ENCODE peak calls at places on chromosomes 5 and 9, in seven cellular contexts. One of them, this sample, is unnamed.

GRCh38 chr5:180820788-180821321 is 18.2 kb upstream of the MGAT1 start:
- DNase-seq in AML-193: no peak
- DNase-seq in activated gamma-delta T cell treated with Interleukin-2 at 50 U/mL for 16 hours: no peak
- DNase-seq in fibroblast of mammary gland: no peak
- DNase-seq in NCI-H2227 treated with DMSO at 0.1 percent for 48 hours: no peak
- DNase-seq in AG04449: no peak
- DNase-seq in H54: no peak
- DNase-seq in this sample: no peak

GRCh38 chr9:757246-757881 is 84.1 kb upstream of the DMRT1 start:
- DNase-seq in AML-193: peak
- DNase-seq in activated gamma-delta T cell treated with Interleukin-2 at 50 U/mL for 16 hours: no peak
- DNase-seq in H54: peak
- DNase-seq in NCI-H2227 treated with DMSO at 0.1 percent for 48 hours: no peak
- DNase-seq in fibroblast of mammary gland: peak
- DNase-seq in AG04449: no peak
- DNase-seq in this sample: no peak

GRCh38 chr5:18000744-18001143 is 366.5 kb downstream of the TAF11L14 start:
- DNase-seq in activated gamma-delta T cell treated with Interleukin-2 at 50 U/mL for 16 hours: no peak
- DNase-seq in fibroblast of mammary gland: no peak
- DNase-seq in AG04449: no peak
- DNase-seq in AML-193: no peak
- DNase-seq in NCI-H2227 treated with DMSO at 0.1 percent for 48 hours: no peak
- DNase-seq in H54: no peak
- DNase-seq in this sample: peak

GRCh38 chr9:116951588-116952433 is 264.7 kb downstream of the TRIM32 start:
- DNase-seq in H54: peak
- DNase-seq in NCI-H2227 treated with DMSO at 0.1 percent for 48 hours: no peak
- DNase-seq in AG04449: peak
- DNase-seq in fibroblast of mammary gland: peak
- DNase-seq in AML-193: no peak
- DNase-seq in activated gamma-delta T cell treated with Interleukin-2 at 50 U/mL for 16 hours: no peak
- DNase-seq in this sample: no peak

GRCh38 chr5:115627295-115627825 is 1.5 kb upstream of the TMED7 start:
- DNase-seq in activated gamma-delta T cell treated with Interleukin-2 at 50 U/mL for 16 hours: no peak
- DNase-seq in AML-193: no peak
- DNase-seq in NCI-H2227 treated with DMSO at 0.1 percent for 48 hours: no peak
- DNase-seq in fibroblast of mammary gland: peak
- DNase-seq in AG04449: no peak
- DNase-seq in H54: no peak
- DNase-seq in this sample: no peak

GRCh38 chr5:163459465-163459887 is 426 bp downstream of the NUDCD2 start:
- DNase-seq in AML-193: no peak
- DNase-seq in fibroblast of mammary gland: no peak
- DNase-seq in activated gamma-delta T cell treated with Interleukin-2 at 50 U/mL for 16 hours: no peak
- DNase-seq in AG04449: no peak
- DNase-seq in H54: no peak
- DNase-seq in NCI-H2227 treated with DMSO at 0.1 percent for 48 hours: peak
- DNase-seq in this sample: no peak

GRCh38 chr5:133489632-133490031 is 122.7 kb downstream of the FSTL4 start:
- DNase-seq in fibroblast of mammary gland: no peak
- DNase-seq in activated gamma-delta T cell treated with Interleukin-2 at 50 U/mL for 16 hours: no peak
- DNase-seq in H54: no peak
- DNase-seq in AML-193: no peak
- DNase-seq in AG04449: no peak
- DNase-seq in NCI-H2227 treated with DMSO at 0.1 percent for 48 hours: no peak
- DNase-seq in this sample: no peak

GRCh38 chr5:147396070-147396469 is 113.8 kb downstream of the DPYSL3 start:
- DNase-seq in fibroblast of mammary gland: peak
- DNase-seq in AML-193: no peak
- DNase-seq in activated gamma-delta T cell treated with Interleukin-2 at 50 U/mL for 16 hours: no peak
- DNase-seq in AG04449: no peak
- DNase-seq in H54: no peak
- DNase-seq in NCI-H2227 treated with DMSO at 0.1 percent for 48 hours: no peak
- DNase-seq in this sample: no peak

GRCh38 chr9:7592321-7593319 is 207.0 kb downstream of the DMAC1 start:
- DNase-seq in fibroblast of mammary gland: no peak
- DNase-seq in AG04449: no peak
- DNase-seq in AML-193: no peak
- DNase-seq in activated gamma-delta T cell treated with Interleukin-2 at 50 U/mL for 16 hours: no peak
- DNase-seq in H54: no peak
- DNase-seq in NCI-H2227 treated with DMSO at 0.1 percent for 48 hours: no peak
- DNase-seq in this sample: no peak

GRCh38 chr9:85569988-85570387 is 171.8 kb downstream of the AGTPBP1 start:
- DNase-seq in AG04449: no peak
- DNase-seq in NCI-H2227 treated with DMSO at 0.1 percent for 48 hours: no peak
- DNase-seq in AML-193: no peak
- DNase-seq in H54: no peak
- DNase-seq in fibroblast of mammary gland: peak
- DNase-seq in activated gamma-delta T cell treated with Interleukin-2 at 50 U/mL for 16 hours: no peak
- DNase-seq in this sample: no peak